ENCODE peak calls at places on chromosomes 2 and 18, in ten cellular contexts. X, D, B, I, F, A, H, J, T and W are unnamed samples.

GRCh38 chr2:82234283-82234682 is 1929.7 kb upstream of the LRRTM1 start:
- DNase-seq in X (no peak), D (no peak), B (no peak), I (no peak), F (no peak), A (no peak), H (no peak), J (no peak), T (no peak), W (no peak)

GRCh38 chr2:120596191-120596781 is 139.4 kb upstream of the GLI2 start:
- DNase-seq in X (no peak), D (no peak), B (no peak), I (no peak), F (no peak), A (no peak), H (no peak), J (no peak), T (peak; percentile 78), W (no peak)

GRCh38 chr2:37417321-37417720 is 72.9 kb downstream of the QPCT start:
- DNase-seq in X (no peak), D (no peak), B (no peak), I (no peak), F (no peak), A (no peak), H (no peak), J (peak; percentile 47), T (no peak), W (no peak)

GRCh38 chr2:37934591-37935513 is 9.8 kb downstream of the RMDN2 start:
- DNase-seq in X (no peak), D (no peak), B (no peak), I (no peak), F (no peak), A (peak; percentile 34), H (no peak), J (no peak), T (no peak), W (no peak)

GRCh38 chr2:25158096-25158852 is 10.1 kb downstream of the POMC start:
- DNase-seq in X (no peak), D (no peak), B (no peak), I (no peak), F (no peak), A (no peak), H (no peak), J (no peak), T (no peak), W (no peak)

GRCh38 chr2:231965118-231965517 is 3.6 kb downstream of the DIS3L2 start:
- DNase-seq in X (no peak), D (no peak), B (no peak), I (no peak), F (no peak), A (peak; percentile 12), H (no peak), J (no peak), T (no peak), W (no peak)

GRCh38 chr2:6392966-6393365 is 472.7 kb downstream of the CMPK2 start:
- DNase-seq in X (no peak), D (no peak), B (no peak), I (no peak), F (no peak), A (no peak), H (no peak), J (no peak), T (no peak), W (no peak)

GRCh38 chr18:13246591-13246990 is 28.0 kb downstream of the LDLRAD4 start:
- DNase-seq in X (no peak), D (no peak), B (no peak), I (no peak), F (no peak), A (no peak), H (no peak), J (no peak), T (no peak), W (no peak)

GRCh38 chr2:112869258-112869842 is 32.8 kb upstream of the IL1B start:
- DNase-seq in X (peak; percentile 19), D (peak; percentile 41), B (no peak), I (peak; percentile 17), F (peak; percentile 88), A (no peak), H (peak; percentile 29), J (peak; percentile 81), T (peak; percentile 61), W (no peak)

GRCh38 chr2:9807555-9808305 is 35.5 kb upstream of the TAF1B start:
- DNase-seq in X (no peak), D (no peak), B (no peak), I (no peak), F (no peak), A (no peak), H (no peak), J (no peak), T (no peak), W (no peak)

GRCh38 chr18:49021433-49022129 is 70.8 kb upstream of the SMAD7 start:
- DNase-seq in X (peak; percentile 32), D (peak; percentile 76), B (peak; percentile 46), I (peak; percentile 59), F (no peak), A (no peak), H (peak; percentile 83), J (peak; percentile 41), T (peak; percentile 69), W (peak; percentile 75)

GRCh38 chr2:172196768-172197322 is 94.1 kb upstream of the DLX2 start:
- DNase-seq in X (no peak), D (peak; percentile 32), B (no peak), I (peak; percentile 22), F (no peak), A (peak; percentile 30), H (no peak), J (peak; percentile 72), T (no peak), W (no peak)

GRCh38 chr2:120434487-120434886 is 88.6 kb downstream of the INHBB start:
- DNase-seq in X (no peak), D (no peak), B (no peak), I (no peak), F (no peak), A (no peak), H (no peak), J (peak; percentile 66), T (no peak), W (no peak)

GRCh38 chr2:53520630-53520940 is 247.0 kb upstream of the CHAC2 start:
- DNase-seq in X (no peak), D (no peak), B (no peak), I (no peak), F (peak; percentile 21), A (no peak), H (peak; percentile 37), J (no peak), T (no peak), W (no peak)

GRCh38 chr2:26330114-26330581 is 15.8 kb upstream of the SELENOI start:
- DNase-seq in X (peak; percentile 84), D (peak; percentile 87), B (peak; percentile 55), I (peak; percentile 82), F (peak; percentile 58), A (peak; percentile 78), H (peak; percentile 80), J (peak; percentile 88), T (peak; percentile 92), W (peak; percentile 74)

GRCh38 chr2:75276093-75277055 is 77.1 kb upstream of the TACR1 start:
- DNase-seq in X (no peak), D (no peak), B (no peak), I (no peak), F (no peak), A (no peak), H (peak; percentile 25), J (peak; percentile 81), T (no peak), W (no peak)